ENCODE peak calls at places on chromosomes 6 and 20, in ten cellular contexts. V is uterus; W is CD8-positive, alpha-beta memory T cell; K is effector memory CD4-positive, alpha-beta T cell; X is body of pancreas; N is neuronal stem cell; T is heart left ventricle; H is GM23338; Q is kidney; L is spleen. B is an unnamed sample.

GRCh38 chr6:144722214-144722737 is 437.1 kb downstream of the UTRN start:
- DNase-seq in V (no peak), X (no peak), Q (no peak), H (no peak), N (no peak), T (no peak), K (no peak), L (no peak), W (no peak), B (no peak)

GRCh38 chr6:133610271-133610840 is 278.6 kb upstream of the TCF21 start:
- DNase-seq in K (no peak), N (no peak), V (no peak), X (no peak), W (no peak), Q (no peak), T (no peak), L (no peak), H (no peak), B (no peak)

GRCh38 chr20:38658879-38659612 is 57.4 kb downstream of the ARHGAP40 start:
- DNase-seq in L (no peak), X (peak; percentile 46), Q (no peak), W (peak; percentile 18), V (no peak), H (peak; percentile 85), K (no peak), N (no peak), T (no peak), B (peak; percentile 67)

GRCh38 chr6:136084403-136084802 is 165.7 kb downstream of the MTFR2 start:
- DNase-seq in Q (no peak), X (no peak), H (no peak), T (no peak), L (no peak), V (no peak), W (no peak), N (no peak), K (no peak), B (no peak)

GRCh38 chr6:40295251-40295949 is 291.8 kb downstream of the LRFN2 start:
- DNase-seq in T (no peak), X (no peak), W (no peak), V (no peak), Q (peak; percentile 79), L (no peak), N (no peak), H (no peak), K (no peak), B (no peak)

GRCh38 chr6:87105823-87106222 is 10.9 kb upstream of the CGA start:
- DNase-seq in Q (no peak), X (no peak), V (no peak), H (no peak), T (no peak), N (no peak), K (no peak), W (no peak), L (no peak), B (no peak)

GRCh38 chr6:158014505-158015187 is 33.0 kb downstream of the SYNJ2 start:
- DNase-seq in X (peak; percentile 1), V (no peak), T (no peak), L (peak; percentile 48), Q (peak; percentile 49), H (no peak), K (no peak), N (no peak), W (no peak), B (no peak)

GRCh38 chr6:31004285-31004684 is 6.0 kb upstream of the MUC22 start:
- DNase-seq in X (no peak), Q (no peak), N (no peak), W (no peak), H (no peak), V (no peak), L (no peak), K (no peak), T (no peak), B (no peak)

GRCh38 chr6:158879180-158879579 is 60.0 kb upstream of the EZR start:
- DNase-seq in N (no peak), Q (no peak), H (peak; percentile 21), V (no peak), L (no peak), W (no peak), K (no peak), X (no peak), T (no peak), B (no peak)

GRCh38 chr6:31037692-31038091 is 27.4 kb downstream of the MUC22 start:
- DNase-seq in N (no peak), H (no peak), X (no peak), L (no peak), W (no peak), V (no peak), Q (no peak), T (no peak), K (no peak), B (no peak)

GRCh38 chr20:63032861-63033634 is 26.3 kb upstream of the BHLHE23 start:
- DNase-seq in K (no peak), L (peak; percentile 74), H (peak; percentile 76), X (no peak), N (no peak), T (no peak), V (no peak), Q (peak; percentile 69), W (no peak), B (no peak)

GRCh38 chr6:88492824-88493223 is 326.7 kb upstream of the CNR1 start:
- DNase-seq in V (no peak), T (no peak), N (no peak), H (peak; percentile 53), X (no peak), L (no peak), K (no peak), W (no peak), Q (no peak), B (peak; percentile 18)

GRCh38 chr20:44182135-44182765 is 4.7 kb downstream of the JPH2 start:
- DNase-seq in T (no peak), Q (no peak), L (no peak), W (no peak), N (no peak), X (no peak), H (no peak), K (no peak), V (no peak), B (no peak)

GRCh38 chr20:40506567-40506966 is 182.5 kb downstream of the MAFB start:
- DNase-seq in T (peak; percentile 77), L (peak; percentile 94), Q (peak; percentile 92), X (peak; percentile 52), W (no peak), H (no peak), V (peak; percentile 71), K (no peak), N (no peak), B (no peak)

GRCh38 chr6:12185081-12185673 is 105.0 kb upstream of the EDN1 start:
- DNase-seq in W (no peak), K (no peak), L (no peak), H (no peak), T (no peak), N (no peak), Q (no peak), X (no peak), V (no peak), B (no peak)

GRCh38 chr6:134416501-134417154 is 98.7 kb upstream of the SGK1 start:
- DNase-seq in X (no peak), K (no peak), Q (no peak), N (no peak), T (no peak), W (no peak), L (no peak), V (no peak), H (no peak), B (no peak)

GRCh38 chr6:37514377-37514776 is 14.7 kb upstream of the CCDC167 start:
- DNase-seq in L (no peak), K (no peak), Q (no peak), H (no peak), T (no peak), N (no peak), W (no peak), X (no peak), V (no peak), B (no peak)

GRCh38 chr20:62876826-62877728 is 15.5 kb upstream of the TCFL5 start:
- DNase-seq in N (no peak), X (peak; percentile 58), K (no peak), W (no peak), T (peak; percentile 86), Q (peak; percentile 94), L (peak; percentile 87), H (no peak), V (peak; percentile 85), B (no peak)

GRCh38 chr20:17794400-17794799 is 94.6 kb downstream of the BANF2 start:
- DNase-seq in W (no peak), T (no peak), X (peak; percentile 88), N (no peak), H (no peak), K (no peak), Q (no peak), L (no peak), V (no peak), B (no peak)

DNA sequence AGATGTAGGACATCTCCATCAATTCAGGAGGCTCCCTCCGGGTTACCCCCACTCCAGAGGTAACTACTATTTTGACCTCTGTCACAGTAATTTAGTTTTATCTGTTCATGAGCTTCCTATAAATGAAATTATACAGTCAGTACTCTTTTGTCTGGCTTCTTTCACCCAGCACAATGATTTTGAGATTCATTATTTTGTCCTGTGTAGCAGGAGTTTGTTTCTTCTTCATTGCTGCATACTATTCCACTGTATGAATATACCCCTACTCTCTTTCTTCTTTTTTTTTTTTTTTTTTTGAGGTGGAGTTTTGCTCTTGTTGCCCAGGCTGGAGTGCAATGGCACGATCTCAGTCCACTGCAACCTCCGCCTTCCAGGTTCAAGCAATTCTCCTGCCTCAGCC is 11.8 kb upstream of the AP5S1 start:
- DNase-seq in V (no peak), H (no peak), N (no peak), Q (no peak), K (no peak), W (no peak), T (no peak), X (no peak), L (peak; percentile 27), B (no peak)
- H3K4me3 ChIP-seq in V (no peak overlapping the region), H (no peak overlapping the region), N (no peak overlapping the region), Q (no peak overlapping the region), K (no peak overlapping the region), W (no peak overlapping the region), T (no peak overlapping the region), X (no peak overlapping the region), L (no peak overlapping the region), B (no peak overlapping the region)

GRCh38 chr6:56841372-56841749 is 113.5 kb upstream of the BEND6 start:
- DNase-seq in K (no peak), W (no peak), L (no peak), Q (no peak), V (no peak), N (no peak), H (no peak), T (no peak), X (no peak), B (no peak)
- H3K27ac ChIP-seq in K (no peak overlapping the region), W (no peak overlapping the region), L (peak overlapping the region; percentile 52), Q (no peak overlapping the region), V (peak overlapping the region; percentile 27), N (no peak overlapping the region), H (no peak overlapping the region), T (peak overlapping the region; percentile 95), X (peak overlapping the region; percentile 20), B (no peak overlapping the region)

GRCh38 chr6:28683945-28684538 is 158.4 kb downstream of the GPX5 start:
- DNase-seq in W (peak; percentile 35), L (no peak), K (no peak), H (peak; percentile 78), X (peak; percentile 10), N (peak; percentile 35), Q (no peak), V (no peak), T (no peak), B (peak; percentile 55)
- H3K4me3 ChIP-seq in W (no peak overlapping the region), L (no peak overlapping the region), K (no peak overlapping the region), H (no peak overlapping the region), X (no peak overlapping the region), N (no peak overlapping the region), Q (no peak overlapping the region), V (no peak overlapping the region), T (peak overlapping the region; percentile 9), B (no peak overlapping the region)

GRCh38 chr20:32743237-32744112 is at the start of gene COMMD7:
- DNase-seq in H (peak; percentile 95), L (peak; percentile 95), T (peak; percentile 64), W (peak; percentile 60), K (peak; percentile 29), N (no peak), Q (peak; percentile 88), X (peak; percentile 73), V (peak; percentile 62), B (peak; percentile 41)
- H3K27ac ChIP-seq in H (peak within 1 kb of the TSS; percentile 99), L (peak within 1 kb of the TSS; percentile 86), T (peak within 1 kb of the TSS; percentile 77), W (peak within 1 kb of the TSS; percentile 87), K (peak within 1 kb of the TSS; percentile 82), N (no peak within 1 kb of the TSS), Q (peak within 1 kb of the TSS; percentile 62), X (peak within 1 kb of the TSS; percentile 87), V (peak within 1 kb of the TSS; percentile 87), B (peak within 1 kb of the TSS; percentile 31)

B was measured in WERI-Rb-1.